ENCODE peak calls at places on chromosomes 4 and X, in six cellular contexts. One of them, this sample, is unnamed.

GRCh38 chr4:8110071-8110986 is 48.3 kb downstream of the ABLIM2 start:
- DNase-seq in sciatic nerve: no peak
- DNase-seq in NCI-H1694 treated with DMSO at 0.1 percent for 48 hours: no peak
- DNase-seq in substantia nigra: no peak
- DNase-seq in effector memory CD4-positive, alpha-beta T cell: no peak
- DNase-seq in stimulated activated effector memory CD8-positive, alpha-beta T cell treated with anti-CD3 and anti-CD28 coated beads, Interleukin-12 subunit alpha, Interleukin-12 subunit beta, amount 100 ng/mL, for 72 hours: no peak
- DNase-seq in this sample: no peak

GRCh38 chrX:109360301-109360700 is 121.6 kb downstream of the GUCY2F start:
- DNase-seq in stimulated activated effector memory CD8-positive, alpha-beta T cell treated with anti-CD3 and anti-CD28 coated beads, Interleukin-12 subunit alpha, Interleukin-12 subunit beta, amount 100 ng/mL, for 72 hours: no peak
- DNase-seq in NCI-H1694 treated with DMSO at 0.1 percent for 48 hours: no peak
- DNase-seq in substantia nigra: no peak
- DNase-seq in effector memory CD4-positive, alpha-beta T cell: no peak
- DNase-seq in sciatic nerve: no peak
- DNase-seq in this sample: no peak

GRCh38 chr4:156976147-156976546 is 4.5 kb upstream of the PDGFC start:
- DNase-seq in effector memory CD4-positive, alpha-beta T cell: no peak
- DNase-seq in substantia nigra: no peak
- DNase-seq in NCI-H1694 treated with DMSO at 0.1 percent for 48 hours: no peak
- DNase-seq in stimulated activated effector memory CD8-positive, alpha-beta T cell treated with anti-CD3 and anti-CD28 coated beads, Interleukin-12 subunit alpha, Interleukin-12 subunit beta, amount 100 ng/mL, for 72 hours: no peak
- DNase-seq in sciatic nerve: no peak
- DNase-seq in this sample: no peak

GRCh38 chrX:84046403-84046984 is 141.5 kb downstream of the RPS6KA6 start:
- DNase-seq in substantia nigra: no peak
- DNase-seq in effector memory CD4-positive, alpha-beta T cell: no peak
- DNase-seq in sciatic nerve: no peak
- DNase-seq in NCI-H1694 treated with DMSO at 0.1 percent for 48 hours: peak
- DNase-seq in stimulated activated effector memory CD8-positive, alpha-beta T cell treated with anti-CD3 and anti-CD28 coated beads, Interleukin-12 subunit alpha, Interleukin-12 subunit beta, amount 100 ng/mL, for 72 hours: no peak
- DNase-seq in this sample: no peak

GRCh38 chrX:45851434-45851991 is 650.8 kb upstream of the DIPK2B start:
- DNase-seq in sciatic nerve: no peak
- DNase-seq in NCI-H1694 treated with DMSO at 0.1 percent for 48 hours: no peak
- DNase-seq in effector memory CD4-positive, alpha-beta T cell: peak
- DNase-seq in stimulated activated effector memory CD8-positive, alpha-beta T cell treated with anti-CD3 and anti-CD28 coated beads, Interleukin-12 subunit alpha, Interleukin-12 subunit beta, amount 100 ng/mL, for 72 hours: peak
- DNase-seq in substantia nigra: no peak
- DNase-seq in this sample: peak

GRCh38 chr4:144872508-144873293 is 225.3 kb downstream of the ANAPC10 start:
- DNase-seq in effector memory CD4-positive, alpha-beta T cell: no peak
- DNase-seq in substantia nigra: no peak
- DNase-seq in stimulated activated effector memory CD8-positive, alpha-beta T cell treated with anti-CD3 and anti-CD28 coated beads, Interleukin-12 subunit alpha, Interleukin-12 subunit beta, amount 100 ng/mL, for 72 hours: no peak
- DNase-seq in sciatic nerve: no peak
- DNase-seq in NCI-H1694 treated with DMSO at 0.1 percent for 48 hours: no peak
- DNase-seq in this sample: no peak

GRCh38 chr4:3700736-3701135 is 65.4 kb upstream of the ADRA2C start:
- DNase-seq in NCI-H1694 treated with DMSO at 0.1 percent for 48 hours: no peak
- DNase-seq in effector memory CD4-positive, alpha-beta T cell: no peak
- DNase-seq in sciatic nerve: no peak
- DNase-seq in substantia nigra: no peak
- DNase-seq in stimulated activated effector memory CD8-positive, alpha-beta T cell treated with anti-CD3 and anti-CD28 coated beads, Interleukin-12 subunit alpha, Interleukin-12 subunit beta, amount 100 ng/mL, for 72 hours: no peak
- DNase-seq in this sample: no peak

GRCh38 chr4:48162162-48162561 is 28.1 kb upstream of the TXK start:
- DNase-seq in substantia nigra: no peak
- DNase-seq in effector memory CD4-positive, alpha-beta T cell: no peak
- DNase-seq in stimulated activated effector memory CD8-positive, alpha-beta T cell treated with anti-CD3 and anti-CD28 coated beads, Interleukin-12 subunit alpha, Interleukin-12 subunit beta, amount 100 ng/mL, for 72 hours: no peak
- DNase-seq in NCI-H1694 treated with DMSO at 0.1 percent for 48 hours: no peak
- DNase-seq in sciatic nerve: no peak
- DNase-seq in this sample: no peak

GRCh38 chr4:76588268-76588667 is 153.2 kb downstream of the SHROOM3 start:
- DNase-seq in substantia nigra: no peak
- DNase-seq in sciatic nerve: no peak
- DNase-seq in effector memory CD4-positive, alpha-beta T cell: no peak
- DNase-seq in stimulated activated effector memory CD8-positive, alpha-beta T cell treated with anti-CD3 and anti-CD28 coated beads, Interleukin-12 subunit alpha, Interleukin-12 subunit beta, amount 100 ng/mL, for 72 hours: no peak
- DNase-seq in NCI-H1694 treated with DMSO at 0.1 percent for 48 hours: no peak
- DNase-seq in this sample: no peak

GRCh38 chr4:6575503-6576240 is 683 bp downstream of the MAN2B2 start:
- DNase-seq in stimulated activated effector memory CD8-positive, alpha-beta T cell treated with anti-CD3 and anti-CD28 coated beads, Interleukin-12 subunit alpha, Interleukin-12 subunit beta, amount 100 ng/mL, for 72 hours: no peak
- DNase-seq in sciatic nerve: no peak
- DNase-seq in substantia nigra: no peak
- DNase-seq in effector memory CD4-positive, alpha-beta T cell: no peak
- DNase-seq in NCI-H1694 treated with DMSO at 0.1 percent for 48 hours: no peak
- DNase-seq in this sample: no peak